ENCODE peak calls at places on chromosomes 7 and 10, in eight cellular contexts. D, N, T, L, J, V, I and K are unnamed samples.

GRCh38 chr7:74101061-74101681 is 17.6 kb downstream of the LIMK1 start:
- DNase-seq in D (no peak), N (no peak), T (no peak), L (peak), J (peak), V (no peak), I (no peak), K (no peak)

GRCh38 chr7:158617737-158618128 is 30.1 kb upstream of the PTPRN2 start:
- DNase-seq in D (no peak), N (no peak), T (no peak), L (peak), J (peak), V (no peak), I (no peak), K (no peak)

GRCh38 chr10:119483001-119483400 is 59.5 kb downstream of the RGS10 start:
- DNase-seq in D (no peak), N (no peak), T (no peak), L (no peak), J (no peak), V (no peak), I (no peak), K (no peak)

GRCh38 chr10:87589653-87590052 is 70.0 kb upstream of the PAPSS2 start:
- DNase-seq in D (peak), N (no peak), T (no peak), L (no peak), J (peak), V (peak), I (no peak), K (no peak)

GRCh38 chr10:96275685-96276418 is 4.5 kb upstream of the BLNK start:
- DNase-seq in D (no peak), N (no peak), T (no peak), L (no peak), J (no peak), V (no peak), I (no peak), K (no peak)

GRCh38 chr7:44186736-44187135 is 2.5 kb downstream of the GCK start:
- DNase-seq in D (no peak), N (no peak), T (no peak), L (no peak), J (no peak), V (no peak), I (no peak), K (no peak)

GRCh38 chr7:124557587-124557986 is 208.0 kb downstream of the GPR37 start:
- DNase-seq in D (no peak), N (no peak), T (no peak), L (no peak), J (no peak), V (no peak), I (no peak), K (no peak)

GRCh38 chr10:68955414-68955785 is 570 bp upstream of the DDX21 start:
- DNase-seq in D (peak), N (no peak), T (peak), L (no peak), J (peak), V (no peak), I (no peak), K (no peak)

GRCh38 chr10:89278034-89278535 is 23.8 kb upstream of the IFIT2 start:
- DNase-seq in D (peak), N (peak), T (no peak), L (peak), J (peak), V (peak), I (peak), K (peak)

GRCh38 chr7:158559356-158559755 is 28.3 kb downstream of the PTPRN2 start:
- DNase-seq in D (no peak), N (no peak), T (no peak), L (no peak), J (no peak), V (no peak), I (no peak), K (no peak)

GRCh38 chr7:36318116-36318515 is 71.5 kb upstream of the ANLN start:
- DNase-seq in D (no peak), N (no peak), T (no peak), L (no peak), J (no peak), V (no peak), I (no peak), K (no peak)

GRCh38 chr7:8172372-8173354 is 89.3 kb downstream of the ICA1 start:
- DNase-seq in D (no peak), N (no peak), T (no peak), L (no peak), J (no peak), V (no peak), I (no peak), K (no peak)

GRCh38 chr7:8177109-8177933 is 84.6 kb downstream of the ICA1 start:
- DNase-seq in D (no peak), N (no peak), T (no peak), L (no peak), J (no peak), V (no peak), I (no peak), K (no peak)

GRCh38 chr7:8176370-8177081 is 85.4 kb downstream of the ICA1 start:
- DNase-seq in D (no peak), N (no peak), T (no peak), L (no peak), J (no peak), V (no peak), I (no peak), K (no peak)

GRCh38 chr7:8175929-8176369 is 86.0 kb downstream of the ICA1 start:
- DNase-seq in D (peak), N (no peak), T (no peak), L (no peak), J (no peak), V (no peak), I (no peak), K (no peak)

GRCh38 chr7:8178353-8178752 is 83.6 kb downstream of the ICA1 start:
- DNase-seq in D (no peak), N (no peak), T (no peak), L (no peak), J (no peak), V (no peak), I (no peak), K (no peak)
- H3K4me2 ChIP-seq in D (no peak), N (no peak), T (no peak), L (no peak), J (no peak), V (no peak), I (no peak), K (no peak)

DNA sequence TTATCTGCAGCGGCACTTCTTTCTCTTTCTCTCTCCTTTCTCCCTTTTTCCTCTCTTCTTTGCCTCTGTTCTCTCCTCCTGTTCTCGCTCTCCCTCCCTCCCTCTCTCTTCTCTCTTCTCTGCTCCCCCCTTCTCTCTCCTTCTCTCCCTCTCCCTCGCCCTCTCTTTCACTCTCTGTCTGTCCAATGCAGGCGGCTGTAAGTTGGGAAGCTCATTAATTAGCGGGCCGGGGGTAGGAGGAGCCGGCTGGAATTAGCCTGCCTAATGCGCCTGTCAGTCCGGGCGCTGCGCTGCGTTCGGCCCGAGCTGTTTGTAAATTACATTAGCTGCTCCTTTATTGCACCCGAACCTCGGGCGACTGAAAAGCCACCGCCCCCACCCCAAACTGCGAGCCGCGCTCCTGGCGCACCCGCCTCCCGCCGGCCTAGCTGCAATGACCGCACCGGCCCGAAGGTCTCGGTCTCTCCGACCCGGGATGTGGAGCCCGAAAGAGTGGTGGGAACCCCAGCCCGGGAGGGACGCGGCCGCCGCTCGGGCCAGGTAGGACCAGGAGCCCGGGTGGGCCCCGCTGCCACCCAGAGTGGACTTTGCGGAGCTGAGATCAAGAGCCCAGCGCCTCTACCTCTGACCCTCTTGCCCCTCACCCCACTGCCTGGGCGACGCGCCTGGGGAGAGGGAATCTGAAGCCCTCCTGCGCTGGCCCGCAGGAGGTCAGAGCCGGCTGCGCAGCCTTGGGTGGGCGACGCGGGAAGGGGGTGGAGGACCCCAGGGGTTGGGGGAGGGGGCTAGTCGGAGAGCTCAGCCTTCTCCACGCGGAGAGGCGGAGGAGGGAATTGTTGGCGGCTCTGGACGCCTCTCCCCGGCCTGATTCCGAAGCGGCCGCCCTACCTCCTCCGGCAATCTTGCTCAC is at the start of gene LBX1:
- DNase-seq in D (no peak), N (no peak), T (peak), L (no peak), J (peak), V (no peak), I (no peak), K (no peak)
- TF ChIP-seq EZH2 in D (peak), N (no peak), T (peak), L (peak), J (peak), V (peak), I (no peak), K (peak)

GRCh38 chr10:46293832-46294640 is 7.2 kb downstream of the ANTXRL start:
- DNase-seq in D (no peak), N (no peak), T (no peak), L (no peak), J (no peak), V (no peak), I (no peak), K (no peak)

GRCh38 chr10:46292573-46293023 is 5.8 kb downstream of the ANTXRL start:
- DNase-seq in D (no peak), N (no peak), T (no peak), L (no peak), J (no peak), V (no peak), I (no peak), K (no peak)

GRCh38 chr10:46291817-46292572 is 5.2 kb downstream of the ANTXRL start:
- DNase-seq in D (no peak), N (no peak), T (peak), L (no peak), J (peak), V (no peak), I (no peak), K (no peak)

GRCh38 chr10:46294641-46295230 is 7.9 kb downstream of the ANTXRL start:
- DNase-seq in D (no peak), N (no peak), T (no peak), L (no peak), J (no peak), V (no peak), I (no peak), K (no peak)

GRCh38 chr10:46293228-46293627 is 6.4 kb downstream of the ANTXRL start:
- DNase-seq in D (no peak), N (no peak), T (no peak), L (no peak), J (no peak), V (no peak), I (no peak), K (no peak)
- H2AFZ ChIP-seq in D (no peak), N (no peak), T (no peak), L (no peak), J (no peak), V (no peak), I (no peak), K (no peak)

GRCh38 chr10:111956841-111957240 is 226.7 kb downstream of the GPAM start:
- DNase-seq in D (no peak), N (no peak), T (no peak), L (no peak), J (no peak), V (no peak), I (no peak), K (no peak)
- H3K4me2 ChIP-seq in D (no peak), N (no peak), T (no peak), L (no peak), J (no peak), V (no peak), I (no peak), K (no peak)

DNA sequence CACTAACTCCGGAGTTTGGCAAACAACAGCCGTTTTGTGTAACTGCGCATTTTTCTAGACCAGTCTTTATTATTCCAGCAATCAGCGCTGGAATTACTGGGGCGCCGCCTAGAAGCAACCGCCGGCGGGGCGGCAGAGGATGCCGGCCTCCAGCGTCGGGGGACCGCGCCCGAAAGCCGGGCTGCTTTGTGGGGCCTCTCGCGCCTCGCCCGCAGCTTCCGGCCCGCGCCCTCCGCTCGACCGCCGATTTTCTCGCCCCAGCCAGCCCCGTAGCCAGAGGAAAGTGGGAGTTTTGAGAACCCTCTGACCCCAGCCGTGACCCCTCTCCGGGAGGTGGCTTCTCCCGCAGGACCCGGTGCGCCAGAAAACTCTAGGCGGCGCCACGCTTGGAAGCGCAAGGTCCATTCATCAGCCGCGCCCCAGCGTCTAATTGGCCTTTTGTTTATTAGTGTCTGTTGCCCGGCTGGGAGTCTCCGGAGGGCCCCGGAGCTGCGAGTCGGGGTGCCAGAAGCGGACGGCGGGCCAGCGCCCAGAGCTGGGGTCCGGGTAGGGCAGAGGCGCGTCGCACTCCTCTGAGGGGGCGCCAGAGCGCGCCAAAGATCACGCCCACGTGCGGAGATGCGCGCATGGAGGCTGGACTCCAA is 10.7 kb downstream of the EMX2 start:
- DNase-seq in D (no peak), N (no peak), T (peak), L (no peak), J (peak), V (no peak), I (no peak), K (no peak)
- TF ChIP-seq EZH2 in D (peak), N (no peak), T (peak), L (no peak), J (no peak), V (peak), I (no peak), K (no peak)

GRCh38 chr7:106752345-106752744 is 91.4 kb upstream of the CCDC71L start:
- DNase-seq in D (no peak), N (no peak), T (no peak), L (no peak), J (no peak), V (no peak), I (no peak), K (no peak)
- H2AFZ ChIP-seq in D (no peak), N (no peak), T (no peak), L (no peak), J (no peak), V (no peak), I (no peak), K (no peak)

GRCh38 chr10:129962558-129963075 is 1.5 kb downstream of the EBF3 start:
- DNase-seq in D (no peak), N (no peak), T (no peak), L (no peak), J (no peak), V (no peak), I (no peak), K (no peak)
- H3K4me2 ChIP-seq in D (peak), N (no peak), T (peak), L (peak), J (peak), V (peak), I (no peak), K (peak)